ENCODE peak calls at places on chromosomes 12 and 14, in ten cellular contexts. A is spleen, R is Peyer's patch, Y is lower lobe of right lung, D is adrenal gland, X is lung, S is endodermal cell, U is GM23248, J is adipocyte, O is body of pancreas. C is an unnamed sample. For H3K27me3 and H3K4me1, the result is how much of the 10 kb centered on the place peaks cover.

GRCh38 chr14:64800000-64800399 is 79.7 kb downstream of the SPTB start:
- DNase-seq in A (no peak), R (no peak), Y (peak), D (peak), X (peak), S (peak), U (peak), J (peak), O (peak), C (peak)

GRCh38 chr14:69755299-69755698 is 11.6 kb upstream of the SRSF5 start:
- DNase-seq in A (no peak), R (peak), Y (no peak), D (no peak), X (no peak), S (no peak), U (no peak), J (no peak), O (no peak), C (no peak)

GRCh38 chr12:56601503-56601902 is 28.6 kb downstream of the BAZ2A start:
- DNase-seq in A (no peak), R (no peak), Y (no peak), D (peak), X (no peak), S (peak), U (peak), J (no peak), O (no peak), C (no peak)

GRCh38 chr12:105270671-105271255 is 34.8 kb upstream of the APPL2 start:
- DNase-seq in A (no peak), R (no peak), Y (no peak), D (no peak), X (no peak), S (no peak), U (no peak), J (no peak), O (no peak), C (no peak)

GRCh38 chr14:99666533-99666932 is 17.6 kb upstream of the CYP46A1 start:
- DNase-seq in A (peak), R (no peak), Y (no peak), D (no peak), X (no peak), S (no peak), U (no peak), J (no peak), O (no peak), C (no peak)

GRCh38 chr12:24991209-24992049 is 42.5 kb upstream of the BCAT1 start:
- DNase-seq in A (no peak), R (no peak), Y (no peak), D (peak), X (no peak), S (no peak), U (peak), J (peak), O (no peak), C (no peak)

GRCh38 chr12:113439606-113440030 is 17.4 kb downstream of the SDSL start:
- DNase-seq in A (no peak), R (no peak), Y (no peak), D (peak), X (no peak), S (peak), U (peak), J (peak), O (peak), C (peak)

GRCh38 chr14:88168498-88169165 is 154.4 kb downstream of the KCNK10 start:
- DNase-seq in A (peak), R (peak), Y (no peak), D (peak), X (peak), S (peak), U (peak), J (peak), O (peak), C (peak)

GRCh38 chr12:113295846-113296556 is 38.9 kb downstream of the SLC8B1 start:
- DNase-seq in A (no peak), R (no peak), Y (no peak), D (no peak), X (no peak), S (peak), U (no peak), J (no peak), O (no peak), C (no peak)

GRCh38 chr14:74495356-74495755 is 1.8 kb downstream of the ISCA2 start:
- DNase-seq in A (no peak), R (no peak), Y (no peak), D (no peak), X (no peak), S (no peak), U (no peak), J (no peak), O (no peak), C (no peak)

GRCh38 chr12:60148831-60149230 is 553.0 kb downstream of the SLC16A7 start:
- DNase-seq in A (no peak), R (no peak), Y (no peak), D (no peak), X (no peak), S (no peak), U (peak), J (peak), O (no peak), C (no peak)

GRCh38 chr14:24389266-24389855 is 9.4 kb upstream of the NYNRIN start:
- DNase-seq in A (no peak), R (no peak), Y (no peak), D (no peak), X (no peak), S (no peak), U (peak), J (peak), O (no peak), C (no peak)

GRCh38 chr12:53601296-53601847 is 24.8 kb downstream of the ATF7 start:
- DNase-seq in A (no peak), R (peak), Y (no peak), D (no peak), X (no peak), S (no peak), U (no peak), J (no peak), O (no peak), C (no peak)

GRCh38 chr14:94681300-94682060 is 69.3 kb downstream of the SERPINA3 start:
- DNase-seq in A (no peak), R (peak), Y (no peak), D (peak), X (no peak), S (peak), U (peak), J (peak), O (peak), C (peak)

GRCh38 chr12:18146375-18146774 is 56.4 kb upstream of the RERGL start:
- DNase-seq in A (no peak), R (no peak), Y (no peak), D (no peak), X (no peak), S (no peak), U (peak), J (no peak), O (no peak), C (no peak)

GRCh38 chr12:71942259-71942658 is 3.6 kb downstream of the TPH2 start:
- DNase-seq in A (no peak), R (no peak), Y (no peak), D (no peak), X (no peak), S (peak), U (no peak), J (no peak), O (no peak), C (no peak)

GRCh38 chr14:62117718-62118164 is 355.5 kb downstream of the SNAPC1 start:
- DNase-seq in A (no peak), R (no peak), Y (no peak), D (no peak), X (no peak), S (no peak), U (peak), J (peak), O (no peak), C (no peak)
- H3K27me3 ChIP-seq in A (under half), R (under half), Y (half or more), D (under half), X (under half), S (half or more), U (half or more), J (half or more), O (under half), C (under half)

GRCh38 chr14:76922599-76922998 is 96.4 kb downstream of the LRRC74A start:
- DNase-seq in A (no peak), R (no peak), Y (no peak), D (no peak), X (no peak), S (peak), U (no peak), J (no peak), O (no peak), C (no peak)

GRCh38 chr14:76924363-76925151 is 98.3 kb downstream of the LRRC74A start:
- DNase-seq in A (no peak), R (no peak), Y (no peak), D (peak), X (no peak), S (peak), U (no peak), J (no peak), O (no peak), C (peak)

GRCh38 chr14:76926521-76927251 is 100.5 kb downstream of the LRRC74A start:
- DNase-seq in A (no peak), R (peak), Y (no peak), D (peak), X (no peak), S (peak), U (peak), J (peak), O (no peak), C (peak)

GRCh38 chr14:76922092-76922491 is 95.9 kb downstream of the LRRC74A start:
- DNase-seq in A (no peak), R (no peak), Y (no peak), D (no peak), X (no peak), S (no peak), U (no peak), J (no peak), O (no peak), C (no peak)

DNA sequence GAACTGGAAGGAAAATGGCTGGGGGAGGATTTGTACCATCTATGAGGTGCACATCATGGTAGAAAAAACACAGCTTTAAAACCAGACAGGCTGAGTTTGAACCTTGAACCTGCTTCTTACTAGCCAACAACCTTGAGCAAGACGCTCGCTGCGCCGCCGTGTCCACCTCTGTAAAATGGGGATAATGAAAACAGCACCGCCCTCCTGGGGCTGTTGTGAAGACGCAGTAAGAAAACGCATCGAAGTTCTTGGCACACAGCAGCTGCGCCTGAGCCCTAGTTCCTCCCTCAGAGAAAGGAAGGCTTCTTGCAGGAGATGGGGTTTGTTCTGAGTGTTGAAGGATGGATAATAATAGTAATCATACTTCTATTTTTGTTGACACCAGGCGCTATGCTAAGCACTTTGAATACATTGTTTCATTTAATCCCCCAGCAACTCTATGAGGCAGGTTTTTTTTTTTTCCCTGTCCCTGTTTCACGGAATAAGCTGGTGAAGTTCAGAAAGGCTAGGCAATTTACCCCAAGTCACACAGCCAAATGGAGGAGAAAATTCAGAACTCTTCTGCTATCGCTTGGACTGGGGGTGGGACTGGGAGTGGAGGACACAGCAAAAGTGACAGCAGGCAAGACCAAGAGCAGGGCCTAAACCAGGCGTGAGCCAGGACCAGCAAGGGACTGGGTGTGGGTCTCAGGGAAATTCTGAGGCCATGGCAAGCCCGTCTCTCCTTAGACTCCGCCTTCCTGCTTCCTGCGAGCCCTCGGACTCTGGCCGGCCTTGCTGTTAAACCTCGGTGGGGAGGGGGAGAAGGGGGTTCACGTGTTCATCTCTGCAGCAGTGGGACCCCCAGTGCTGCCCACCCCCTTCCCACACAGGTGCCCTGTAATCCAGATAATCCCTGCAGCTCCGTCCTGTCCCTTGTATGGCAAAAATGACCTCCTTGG is 97.5 kb downstream of the LRRC74A start:
- DNase-seq in A (no peak), R (no peak), Y (no peak), D (no peak), X (no peak), S (peak), U (no peak), J (no peak), O (no peak), C (peak)
- H3K4me1 ChIP-seq in A (half or more), R (under half), Y (under half), D (under half), X (under half), S (under half), U (under half), J (under half), O (under half), C (half or more)

GRCh38 chr12:6822461-6823135 is 977 bp downstream of the GPR162 start:
- DNase-seq in A (no peak), R (no peak), Y (no peak), D (no peak), X (no peak), S (no peak), U (no peak), J (no peak), O (no peak), C (no peak)

GRCh38 chr12:6825398-6826124 is 2.6 kb upstream of the P3H3 start:
- DNase-seq in A (peak), R (peak), Y (peak), D (peak), X (peak), S (peak), U (peak), J (peak), O (peak), C (peak)

GRCh38 chr12:6824962-6825381 is 3.2 kb upstream of the P3H3 start:
- DNase-seq in A (no peak), R (no peak), Y (no peak), D (no peak), X (no peak), S (no peak), U (peak), J (peak), O (no peak), C (no peak)

GRCh38 chr12:6823161-6824084 is 1.8 kb downstream of the GPR162 start:
- DNase-seq in A (no peak), R (no peak), Y (no peak), D (no peak), X (no peak), S (peak), U (no peak), J (no peak), O (no peak), C (no peak)

GRCh38 chr12:6824085-6824800 is 2.6 kb downstream of the GPR162 start:
- DNase-seq in A (no peak), R (no peak), Y (no peak), D (no peak), X (no peak), S (no peak), U (no peak), J (no peak), O (no peak), C (no peak)
- H3K27me3 ChIP-seq in A (half or more), R (under half), Y (under half), D (under half), X (under half), S (under half), U (under half), J (under half), O (under half), C (under half)

GRCh38 chr14:89491701-89492381 is 74.8 kb upstream of the FOXN3 start:
- DNase-seq in A (no peak), R (no peak), Y (no peak), D (no peak), X (no peak), S (no peak), U (no peak), J (peak), O (no peak), C (no peak)
- H3K4me1 ChIP-seq in A (under half), R (under half), Y (under half), D (under half), X (under half), S (under half), U (under half), J (under half), O (under half), C (under half)

GRCh38 chr14:37588956-37589737 is 5.9 kb downstream of the FOXA1 start:
- DNase-seq in A (no peak), R (no peak), Y (no peak), D (no peak), X (no peak), S (peak), U (no peak), J (no peak), O (no peak), C (no peak)
- H3K27me3 ChIP-seq in A (half or more), R (under half), Y (half or more), D (half or more), X (under half), S (half or more), U (half or more), J (half or more), O (under half), C (under half)

GRCh38 chr14:22158560-22158959 is 430.5 kb downstream of the DAD1 start:
- DNase-seq in A (no peak), R (no peak), Y (no peak), D (no peak), X (no peak), S (no peak), U (no peak), J (no peak), O (no peak), C (no peak)

GRCh38 chr14:22159049-22159448 is 430.0 kb downstream of the DAD1 start:
- DNase-seq in A (no peak), R (no peak), Y (no peak), D (no peak), X (no peak), S (no peak), U (no peak), J (no peak), O (no peak), C (no peak)

GRCh38 chr14:22155582-22155981 is 433.4 kb downstream of the DAD1 start:
- DNase-seq in A (no peak), R (no peak), Y (no peak), D (no peak), X (no peak), S (no peak), U (no peak), J (no peak), O (no peak), C (no peak)

GRCh38 chr14:22163051-22163450 is 426.0 kb downstream of the DAD1 start:
- DNase-seq in A (no peak), R (no peak), Y (no peak), D (no peak), X (no peak), S (no peak), U (peak), J (no peak), O (no peak), C (no peak)

DNA sequence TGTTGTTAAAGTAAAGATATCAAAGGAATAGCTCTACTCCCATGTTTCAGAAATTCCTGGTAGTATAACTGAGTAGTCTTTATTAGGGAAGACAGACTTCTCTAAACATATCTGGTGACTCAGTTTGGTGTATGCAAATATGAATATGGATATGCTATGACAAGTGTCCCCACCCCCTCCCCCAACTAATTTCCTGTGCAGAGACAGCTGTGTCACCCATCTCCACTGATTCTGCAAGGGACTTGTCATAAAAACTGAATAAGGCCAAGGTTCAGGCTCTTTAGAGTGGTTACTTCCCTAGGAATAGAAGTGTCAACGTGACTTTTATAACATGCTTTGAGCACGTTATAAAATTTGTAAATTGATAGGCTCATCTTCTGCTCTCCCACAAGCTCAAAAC is 429.1 kb downstream of the DAD1 start:
- DNase-seq in A (no peak), R (peak), Y (no peak), D (no peak), X (no peak), S (no peak), U (no peak), J (no peak), O (no peak), C (no peak)
- H3K4me1 ChIP-seq in A (under half), R (under half), Y (under half), D (under half), X (under half), S (under half), U (under half), J (under half), O (under half), C (under half)

GRCh38 chr12:127822743-127823433 is 444.1 kb upstream of the TMEM132C start:
- DNase-seq in A (no peak), R (no peak), Y (no peak), D (peak), X (no peak), S (no peak), U (peak), J (peak), O (no peak), C (peak)
- H3K27me3 ChIP-seq in A (under half), R (under half), Y (under half), D (under half), X (under half), S (under half), U (under half), J (under half), O (under half), C (under half)

DNA sequence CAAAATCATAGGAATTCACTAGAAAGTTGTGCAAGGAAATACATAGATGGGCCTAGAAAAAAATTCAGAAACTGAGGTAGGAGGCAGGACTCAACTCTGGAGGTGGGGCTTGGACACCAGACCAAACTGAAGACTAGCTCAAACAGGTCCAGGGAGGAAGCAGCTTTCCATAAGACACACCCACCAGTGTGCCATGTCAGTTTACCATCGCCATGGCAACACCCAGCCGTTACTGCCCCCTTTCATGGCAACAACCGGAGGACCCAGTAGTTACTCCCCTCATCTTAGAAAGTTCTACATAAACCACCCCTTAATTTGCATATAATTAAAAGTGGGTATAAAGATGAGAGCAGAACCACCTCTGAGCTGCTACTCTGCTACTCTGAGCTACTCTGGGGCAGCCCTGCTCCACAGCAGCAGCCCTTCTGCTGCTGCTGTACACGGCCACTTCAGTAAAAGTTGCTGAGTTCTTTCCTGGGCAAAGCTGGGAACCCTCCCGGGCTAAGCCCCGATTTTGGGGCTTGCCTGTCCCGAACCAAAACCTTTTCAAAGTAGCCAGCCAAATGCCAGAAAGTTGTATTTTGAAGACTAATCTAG is 30.8 kb upstream of the NINJ2 start:
- DNase-seq in A (no peak), R (no peak), Y (no peak), D (no peak), X (no peak), S (no peak), U (no peak), J (no peak), O (no peak), C (no peak)
- H3K4me1 ChIP-seq in A (under half), R (under half), Y (under half), D (under half), X (under half), S (under half), U (under half), J (under half), O (under half), C (under half)

C was measured in testis.